ENCODE peak calls at places on chromosomes 4 and X, in four cellular contexts. R, C, F and N are unnamed samples.

GRCh38 chrX:109660756-109661155 is 35.8 kb upstream of the KCNE5 start:
- DNase-seq in C (no peak), F (no peak), R (no peak), N (no peak)

GRCh38 chrX:16628954-16629595 is 20.9 kb upstream of the S100G start:
- DNase-seq in F (no peak), R (no peak), C (peak; percentile 1), N (no peak)

GRCh38 chrX:133602881-133603280 is 187.6 kb upstream of the GPC4 start:
- DNase-seq in C (no peak), R (no peak), F (no peak), N (no peak)

GRCh38 chr4:39522068-39522467 is 5.2 kb downstream of the UGDH start:
- DNase-seq in R (no peak), F (no peak), C (no peak), N (no peak)

GRCh38 chr4:40205259-40206198 is 8.7 kb downstream of the RHOH start:
- DNase-seq in R (peak; percentile 53), F (no peak), C (no peak), N (no peak)

GRCh38 chrX:1466971-1467561 is 14.4 kb upstream of the ASMTL start:
- DNase-seq in C (no peak), R (peak; percentile 56), F (no peak), N (no peak)

GRCh38 chr4:5899396-5899795 is 6.5 kb upstream of the CRMP1 start:
- DNase-seq in C (no peak), F (no peak), R (no peak), N (no peak)

GRCh38 chr4:72208421-72209075 is 176.7 kb downstream of the NPFFR2 start:
- DNase-seq in R (no peak), C (no peak), F (no peak), N (peak; percentile 17)

GRCh38 chr4:14333616-14334015 is 668.7 kb upstream of the CPEB2 start:
- DNase-seq in C (no peak), F (no peak), R (no peak), N (no peak)

GRCh38 chrX:46573331-46573895 is at the start of gene CHST7:
- DNase-seq in F (no peak), C (peak; percentile 86), R (peak; percentile 69), N (no peak)

GRCh38 chrX:54481751-54482150 is 14.3 kb downstream of the FGD1 start:
- DNase-seq in R (no peak), C (peak; percentile 24), F (no peak), N (no peak)

GRCh38 chr4:85406185-85406584 is 68.8 kb upstream of the ARHGAP24 start:
- DNase-seq in F (no peak), C (no peak), R (no peak), N (no peak)

GRCh38 chr4:19193274-19193962 is 1058.3 kb upstream of the SLIT2 start:
- DNase-seq in C (no peak), R (no peak), F (no peak), N (no peak)

GRCh38 chr4:165288639-165289428 is 38.6 kb upstream of the MSMO1 start:
- DNase-seq in R (no peak), C (no peak), F (peak; percentile 49), N (peak; percentile 54)